ENCODE peak calls at places on chromosomes 7 and 10, in ten cellular contexts. Q is SJCRH30; Y is uterus; A is DND-41; N is ovary; V is lower lobe of right lung; Z is adrenal gland; G is CD8-positive, alpha-beta T cell; S is heart left ventricle; U is GM23248. M is an unnamed sample.
A peak's percentile ranks its signal among the peaks of the same experiment; 100 is the strongest.

GRCh38 chr7:157690833-157691382 is 354.1 kb downstream of the DNAJB6 start:
- DNase-seq in S (peak; percentile 76), N (peak; percentile 45), Q (peak; percentile 88), A (peak; percentile 62), Z (no peak), V (no peak), U (peak; percentile 51), G (no peak), Y (no peak), M (peak; percentile 6)

GRCh38 chr10:98010939-98011685 is 19.3 kb downstream of the CRTAC1 start:
- DNase-seq in U (no peak), Z (no peak), V (no peak), N (no peak), A (no peak), Y (no peak), S (no peak), G (no peak), Q (no peak), M (no peak)

GRCh38 chr7:23315366-23315765 is 16.2 kb downstream of the MALSU1 start:
- DNase-seq in N (no peak), Z (no peak), U (no peak), Q (no peak), G (no peak), S (no peak), Y (no peak), V (no peak), A (no peak), M (no peak)

GRCh38 chr10:124735491-124736286 is 8.5 kb downstream of the FAM53B start:
- DNase-seq in N (no peak), Z (no peak), G (no peak), A (no peak), Y (no peak), U (no peak), S (peak; percentile 14), Q (no peak), V (no peak), M (no peak)

GRCh38 chr10:24468281-24468751 is 255.4 kb downstream of the ARHGAP21 start:
- DNase-seq in S (no peak), Q (no peak), N (no peak), Y (no peak), V (no peak), U (peak; percentile 38), A (no peak), G (no peak), Z (peak; percentile 31), M (no peak)

GRCh38 chr7:101650579-101651081 is 21.5 kb upstream of the MYL10 start:
- DNase-seq in V (no peak), A (no peak), Q (peak; percentile 62), U (peak; percentile 22), N (no peak), S (no peak), G (no peak), Z (no peak), Y (no peak), M (no peak)

GRCh38 chr10:13180788-13181187 is 19.4 kb downstream of the MCM10 start:
- DNase-seq in N (no peak), Y (no peak), A (no peak), Z (no peak), G (no peak), U (no peak), S (no peak), Q (no peak), V (no peak), M (no peak)

GRCh38 chr7:101790566-101791293 is 26.7 kb upstream of the CUX1 start:
- DNase-seq in Z (no peak), Y (no peak), V (peak; percentile 6), Q (no peak), U (no peak), A (no peak), S (no peak), N (no peak), G (no peak), M (no peak)

GRCh38 chr7:127332884-127333283 is 59.6 kb downstream of the ZNF800 start:
- DNase-seq in A (no peak), G (no peak), S (no peak), Z (no peak), U (no peak), V (no peak), Y (no peak), Q (no peak), N (no peak), M (no peak)

GRCh38 chr7:129739427-129739826 is 127.9 kb downstream of the NRF1 start:
- DNase-seq in Y (no peak), U (peak; percentile 26), A (no peak), S (peak; percentile 57), Q (no peak), V (no peak), G (no peak), Z (peak; percentile 38), N (no peak), M (no peak)

GRCh38 chr7:108351715-108352114 is 104.5 kb downstream of the NRCAM start:
- DNase-seq in S (no peak), U (no peak), Y (no peak), N (no peak), V (no peak), Q (no peak), Z (no peak), A (no peak), G (no peak), M (no peak)

GRCh38 chr7:861222-861621 is 15.1 kb upstream of the GET4 start:
- DNase-seq in A (no peak), Q (no peak), Z (no peak), V (no peak), G (no peak), Y (no peak), U (no peak), S (no peak), N (no peak), M (no peak)

GRCh38 chr7:4240813-4241612 is 441.1 kb upstream of the FOXK1 start:
- DNase-seq in A (no peak), Q (no peak), V (no peak), Y (no peak), N (no peak), U (no peak), S (no peak), G (no peak), Z (no peak), M (no peak)

DNA sequence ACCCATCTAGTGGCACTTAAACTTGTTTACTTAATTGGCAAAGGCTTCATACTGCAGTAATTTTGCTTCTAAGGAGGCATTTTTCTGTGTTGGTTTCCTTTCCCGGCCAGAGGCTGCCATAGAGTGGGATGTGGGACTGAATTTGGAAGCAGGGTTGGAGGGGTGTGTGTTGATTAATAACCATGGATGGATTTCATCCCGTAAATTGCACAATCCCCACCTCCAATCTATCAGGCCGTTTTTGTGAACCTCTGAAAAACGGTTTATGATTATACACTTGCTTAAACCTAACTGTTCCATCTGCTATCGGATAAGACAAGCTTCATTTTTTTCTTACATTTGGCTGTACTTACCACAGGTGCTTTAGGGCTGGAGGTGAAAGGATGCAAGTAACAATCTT is 1.3 kb downstream of the TMEM60 start:
- DNase-seq in Z (no peak), N (no peak), A (no peak), V (no peak), Q (no peak), U (no peak), Y (no peak), G (no peak), S (no peak), M (no peak)
- H3K4me1 ChIP-seq in Z (peaks cover 11% of the 10 kb centered on the region), N (peaks cover 9% of the 10 kb centered on the region), A (peaks cover 51% of the 10 kb centered on the region), V (peaks cover 32% of the 10 kb centered on the region), Q (no peaks in the 10 kb centered on the region), U (peaks cover 25% of the 10 kb centered on the region), Y (peaks cover 5% of the 10 kb centered on the region), G (peaks cover 25% of the 10 kb centered on the region), S (peaks cover 4% of the 10 kb centered on the region), M (peaks cover 37% of the 10 kb centered on the region)

GRCh38 chr7:95690367-95690947 is 81.9 kb upstream of the DYNC1I1 start:
- DNase-seq in S (peak; percentile 11), U (peak; percentile 60), Z (peak; percentile 22), A (peak; percentile 32), N (no peak), Q (peak; percentile 60), G (no peak), Y (no peak), V (no peak), M (no peak)
- H3K4me3 ChIP-seq in S (no peak overlapping the region), U (peak overlapping the region; percentile 35), Z (no peak overlapping the region), A (no peak overlapping the region), N (no peak overlapping the region), Q (no peak overlapping the region), G (no peak overlapping the region), Y (no peak overlapping the region), V (no peak overlapping the region), M (no peak overlapping the region)

GRCh38 chr7:156090988-156091387 is 278.7 kb upstream of the SHH start:
- DNase-seq in A (no peak), U (no peak), Y (no peak), V (no peak), Z (no peak), G (no peak), S (no peak), Q (no peak), N (no peak), M (no peak)
- H3K9me3 ChIP-seq in A (no peaks in the 10 kb centered on the region), U (no peaks in the 10 kb centered on the region), Y (no peaks in the 10 kb centered on the region), V (no peaks in the 10 kb centered on the region), Z (no peaks in the 10 kb centered on the region), G (no peaks in the 10 kb centered on the region), S (no peaks in the 10 kb centered on the region), Q (no peaks in the 10 kb centered on the region), N (no peaks in the 10 kb centered on the region), M (no peaks in the 10 kb centered on the region)

GRCh38 chr7:100544949-100545635 is 6.1 kb downstream of the AGFG2 start:
- DNase-seq in Z (no peak), V (no peak), G (no peak), N (no peak), Y (no peak), Q (no peak), A (no peak), U (peak; percentile 47), S (no peak), M (no peak)
- H3K4me1 ChIP-seq in Z (peaks cover 79% of the 10 kb centered on the region), V (peaks cover 70% of the 10 kb centered on the region), G (peaks cover 92% of the 10 kb centered on the region), N (peaks cover 52% of the 10 kb centered on the region), Y (peaks cover 30% of the 10 kb centered on the region), Q (peaks cover 13% of the 10 kb centered on the region), A (peaks cover 8% of the 10 kb centered on the region), U (peaks cover 29% of the 10 kb centered on the region), S (peaks cover 27% of the 10 kb centered on the region), M (peaks cover 70% of the 10 kb centered on the region)